ENCODE peak calls at places on chromosomes 12 and 14, in seven cellular contexts. One of them, this sample, is unnamed.

GRCh38 chr14:97924922-97925613 is 1127.9 kb downstream of the VRK1 start:
- DNase-seq in astrocyte: no peak
- DNase-seq in BJ: no peak
- DNase-seq in IMR-90: no peak
- DNase-seq in AG09309: no peak
- DNase-seq in A673: no peak
- DNase-seq in lower lobe of right lung: no peak
- DNase-seq in this sample: no peak

GRCh38 chr12:102522768-102523167 is 42.4 kb upstream of the IGF1 start:
- DNase-seq in astrocyte: no peak
- DNase-seq in BJ: no peak
- DNase-seq in IMR-90: no peak
- DNase-seq in AG09309: no peak
- DNase-seq in A673: no peak
- DNase-seq in lower lobe of right lung: no peak
- DNase-seq in this sample: no peak

GRCh38 chr14:36214476-36215216 is 38.1 kb upstream of the PTCSC3 start:
- DNase-seq in astrocyte: peak
- DNase-seq in BJ: no peak
- DNase-seq in IMR-90: no peak
- DNase-seq in AG09309: no peak
- DNase-seq in A673: no peak
- DNase-seq in lower lobe of right lung: no peak
- DNase-seq in this sample: no peak

GRCh38 chr14:84250863-84251262 is 1279.1 kb upstream of the FLRT2 start:
- DNase-seq in astrocyte: no peak
- DNase-seq in BJ: no peak
- DNase-seq in IMR-90: no peak
- DNase-seq in AG09309: no peak
- DNase-seq in A673: peak
- DNase-seq in lower lobe of right lung: no peak
- DNase-seq in this sample: no peak

GRCh38 chr12:56699020-56699661 is 11.1 kb upstream of the PTGES3 start:
- DNase-seq in astrocyte: no peak
- DNase-seq in BJ: no peak
- DNase-seq in IMR-90: no peak
- DNase-seq in AG09309: no peak
- DNase-seq in A673: no peak
- DNase-seq in lower lobe of right lung: no peak
- DNase-seq in this sample: no peak

GRCh38 chr14:105866841-105867321 is 340.5 kb downstream of the TMEM121 start:
- DNase-seq in astrocyte: no peak
- DNase-seq in BJ: no peak
- DNase-seq in IMR-90: no peak
- DNase-seq in AG09309: no peak
- DNase-seq in A673: no peak
- DNase-seq in lower lobe of right lung: no peak
- DNase-seq in this sample: no peak

GRCh38 chr12:104722541-104723534 is 235.3 kb downstream of the SLC41A2 start:
- DNase-seq in astrocyte: no peak
- DNase-seq in BJ: no peak
- DNase-seq in IMR-90: no peak
- DNase-seq in AG09309: no peak
- DNase-seq in A673: no peak
- DNase-seq in lower lobe of right lung: no peak
- DNase-seq in this sample: no peak

GRCh38 chr14:52071675-52072074 is 2.8 kb upstream of the NID2 start:
- DNase-seq in astrocyte: peak
- DNase-seq in BJ: no peak
- DNase-seq in IMR-90: peak
- DNase-seq in AG09309: no peak
- DNase-seq in A673: peak
- DNase-seq in lower lobe of right lung: no peak
- DNase-seq in this sample: no peak

GRCh38 chr12:114399664-114400211 is 6.2 kb downstream of the TBX5 start:
- DNase-seq in astrocyte: no peak
- DNase-seq in BJ: peak
- DNase-seq in IMR-90: peak
- DNase-seq in AG09309: no peak
- DNase-seq in A673: no peak
- DNase-seq in lower lobe of right lung: no peak
- DNase-seq in this sample: no peak

GRCh38 chr14:79111963-79112362 is 941.8 kb downstream of the NRXN3 start:
- DNase-seq in astrocyte: peak
- DNase-seq in BJ: no peak
- DNase-seq in IMR-90: peak
- DNase-seq in AG09309: no peak
- DNase-seq in A673: no peak
- DNase-seq in lower lobe of right lung: no peak
- DNase-seq in this sample: no peak

GRCh38 chr12:113333111-113333750 is 1.7 kb downstream of the SLC8B1 start:
- DNase-seq in astrocyte: no peak
- DNase-seq in BJ: no peak
- DNase-seq in IMR-90: no peak
- DNase-seq in AG09309: no peak
- DNase-seq in A673: no peak
- DNase-seq in lower lobe of right lung: no peak
- DNase-seq in this sample: no peak

GRCh38 chr14:100108042-100108825 is 43.0 kb downstream of the EVL start:
- DNase-seq in astrocyte: peak
- DNase-seq in BJ: no peak
- DNase-seq in IMR-90: peak
- DNase-seq in AG09309: no peak
- DNase-seq in A673: peak
- DNase-seq in lower lobe of right lung: peak
- DNase-seq in this sample: no peak

GRCh38 chr14:22084393-22085281 is 411.0 kb upstream of the OR4E1 start:
- DNase-seq in astrocyte: peak
- DNase-seq in BJ: no peak
- DNase-seq in IMR-90: peak
- DNase-seq in AG09309: peak
- DNase-seq in A673: peak
- DNase-seq in lower lobe of right lung: no peak
- DNase-seq in this sample: no peak

GRCh38 chr14:60058087-60058486 is 33.6 kb upstream of the PCNX4 start:
- DNase-seq in astrocyte: no peak
- DNase-seq in BJ: no peak
- DNase-seq in IMR-90: no peak
- DNase-seq in AG09309: no peak
- DNase-seq in A673: no peak
- DNase-seq in lower lobe of right lung: no peak
- DNase-seq in this sample: no peak

GRCh38 chr14:31787377-31787776 is 226.2 kb downstream of the NUBPL start:
- DNase-seq in astrocyte: no peak
- DNase-seq in BJ: no peak
- DNase-seq in IMR-90: peak
- DNase-seq in AG09309: no peak
- DNase-seq in A673: peak
- DNase-seq in lower lobe of right lung: no peak
- DNase-seq in this sample: no peak

GRCh38 chr14:95496690-95497241 is 19.7 kb downstream of the SYNE3 start:
- DNase-seq in astrocyte: peak
- DNase-seq in BJ: no peak
- DNase-seq in IMR-90: peak
- DNase-seq in AG09309: no peak
- DNase-seq in A673: no peak
- DNase-seq in lower lobe of right lung: no peak
- DNase-seq in this sample: no peak

GRCh38 chr14:29518335-29518734 is 409.3 kb downstream of the PRKD1 start:
- DNase-seq in astrocyte: peak
- DNase-seq in BJ: no peak
- DNase-seq in IMR-90: peak
- DNase-seq in AG09309: no peak
- DNase-seq in A673: peak
- DNase-seq in lower lobe of right lung: no peak
- DNase-seq in this sample: no peak

GRCh38 chr12:117439531-117440001 is 78.1 kb upstream of the NOS1 start:
- DNase-seq in astrocyte: no peak
- DNase-seq in BJ: no peak
- DNase-seq in IMR-90: no peak
- DNase-seq in AG09309: no peak
- DNase-seq in A673: no peak
- DNase-seq in lower lobe of right lung: no peak
- DNase-seq in this sample: no peak

GRCh38 chr12:63317880-63318279 is 166.9 kb upstream of the AVPR1A start:
- DNase-seq in astrocyte: no peak
- DNase-seq in BJ: no peak
- DNase-seq in IMR-90: no peak
- DNase-seq in AG09309: no peak
- DNase-seq in A673: no peak
- DNase-seq in lower lobe of right lung: no peak
- DNase-seq in this sample: no peak

DNA sequence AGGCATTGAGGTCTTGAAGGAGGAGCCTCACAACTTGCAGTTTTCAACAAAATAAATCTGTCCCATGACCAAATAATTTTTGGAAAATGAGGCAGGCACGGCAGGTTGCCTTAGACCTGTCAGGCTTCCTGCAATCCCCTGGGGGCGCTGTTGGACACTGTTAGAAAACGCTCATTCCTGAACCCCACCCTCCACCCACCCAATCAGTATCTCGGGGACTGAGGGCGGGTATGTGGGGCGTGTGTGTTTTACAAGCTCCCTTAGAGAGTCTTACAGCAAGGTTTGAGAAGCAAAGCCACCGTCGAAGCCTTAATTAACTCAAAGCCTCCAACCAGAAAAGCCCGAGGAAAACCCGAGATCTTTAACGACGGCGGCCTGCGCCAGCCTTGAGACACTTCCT is 122.8 kb downstream of the GLT1D1 start:
- DNase-seq in astrocyte: no peak
- DNase-seq in BJ: no peak
- DNase-seq in IMR-90: no peak
- DNase-seq in AG09309: no peak
- DNase-seq in A673: peak
- DNase-seq in lower lobe of right lung: peak
- DNase-seq in this sample: no peak
- H3K4me3 ChIP-seq in astrocyte: no peak
- H3K4me3 ChIP-seq in BJ: no peak
- H3K4me3 ChIP-seq in IMR-90: no peak
- H3K4me3 ChIP-seq in AG09309: no peak
- H3K4me3 ChIP-seq in A673: no peak
- H3K4me3 ChIP-seq in lower lobe of right lung: no peak
- H3K4me3 ChIP-seq in this sample: no peak

DNA sequence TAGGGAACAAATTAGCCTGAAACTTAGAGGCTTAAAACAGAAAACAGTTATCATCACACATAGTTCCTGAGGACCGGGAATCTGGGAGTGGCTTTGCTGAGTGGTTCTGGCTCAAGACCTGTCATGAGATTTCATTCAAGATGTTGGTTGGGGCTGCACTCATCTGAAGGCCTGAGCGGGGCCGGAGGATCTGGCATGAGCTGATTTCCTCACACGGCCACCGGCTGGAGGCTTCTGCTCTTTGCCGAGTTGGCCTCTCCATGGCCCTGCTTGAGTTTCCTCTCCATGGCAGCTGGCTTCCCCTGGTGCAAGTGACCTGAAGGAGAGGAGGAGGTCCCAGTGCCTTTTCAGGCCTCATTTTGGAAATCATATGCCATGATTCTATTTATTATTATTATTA is 128.1 kb downstream of the PAPOLA start:
- DNase-seq in astrocyte: no peak
- DNase-seq in BJ: no peak
- DNase-seq in IMR-90: no peak
- DNase-seq in AG09309: no peak
- DNase-seq in A673: no peak
- DNase-seq in lower lobe of right lung: no peak
- DNase-seq in this sample: no peak
- H3K4me3 ChIP-seq in astrocyte: no peak
- H3K4me3 ChIP-seq in BJ: no peak
- H3K4me3 ChIP-seq in IMR-90: no peak
- H3K4me3 ChIP-seq in AG09309: no peak
- H3K4me3 ChIP-seq in A673: no peak
- H3K4me3 ChIP-seq in lower lobe of right lung: no peak
- H3K4me3 ChIP-seq in this sample: no peak

GRCh38 chr12:88935856-88936255 is 355.6 kb upstream of the KITLG start:
- DNase-seq in astrocyte: peak
- DNase-seq in BJ: no peak
- DNase-seq in IMR-90: peak
- DNase-seq in AG09309: no peak
- DNase-seq in A673: no peak
- DNase-seq in lower lobe of right lung: no peak
- DNase-seq in this sample: no peak
- H3K4me3 ChIP-seq in astrocyte: no peak
- H3K4me3 ChIP-seq in BJ: no peak
- H3K4me3 ChIP-seq in IMR-90: no peak
- H3K4me3 ChIP-seq in AG09309: no peak
- H3K4me3 ChIP-seq in A673: no peak
- H3K4me3 ChIP-seq in lower lobe of right lung: no peak
- H3K4me3 ChIP-seq in this sample: no peak

DNA sequence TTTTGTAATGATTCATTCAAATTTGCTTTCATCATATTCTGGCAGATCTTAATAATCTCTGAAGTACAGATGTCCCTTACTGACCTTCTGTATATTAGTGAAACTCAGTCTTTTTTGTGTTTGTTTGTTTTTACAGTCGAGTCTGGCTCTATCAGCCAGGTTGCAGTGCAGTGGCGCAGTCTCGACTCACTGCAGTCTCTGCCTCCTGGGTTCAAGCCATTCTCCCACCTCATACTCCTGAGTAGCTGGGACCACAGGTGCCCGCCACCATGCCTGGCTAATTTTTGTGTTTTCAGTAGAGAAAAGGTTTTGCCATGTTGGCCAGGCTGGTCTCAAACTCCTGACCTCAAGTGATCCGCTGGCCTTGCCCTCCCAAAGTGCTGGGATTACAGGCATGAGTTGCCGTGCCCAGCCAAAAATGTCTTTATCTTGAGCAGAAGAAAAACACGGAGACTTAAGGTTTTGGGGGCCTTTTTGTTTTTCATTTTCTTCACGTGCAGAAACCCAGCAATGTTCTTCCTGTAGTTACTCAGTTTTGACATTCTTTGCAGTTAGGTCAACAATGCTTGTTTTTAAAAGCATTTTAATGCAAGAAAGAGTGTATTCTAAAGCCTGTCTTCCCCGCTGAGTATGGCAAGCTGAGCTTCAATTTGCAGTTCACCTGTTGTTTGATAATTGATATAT is 79.5 kb downstream of the FAR2 start:
- DNase-seq in astrocyte: no peak
- DNase-seq in BJ: no peak
- DNase-seq in IMR-90: no peak
- DNase-seq in AG09309: no peak
- DNase-seq in A673: no peak
- DNase-seq in lower lobe of right lung: no peak
- DNase-seq in this sample: no peak
- H3K4me3 ChIP-seq in astrocyte: no peak
- H3K4me3 ChIP-seq in BJ: no peak
- H3K4me3 ChIP-seq in IMR-90: no peak
- H3K4me3 ChIP-seq in AG09309: no peak
- H3K4me3 ChIP-seq in A673: no peak
- H3K4me3 ChIP-seq in lower lobe of right lung: no peak
- H3K4me3 ChIP-seq in this sample: no peak

GRCh38 chr14:101593411-101594181 is 32.3 kb downstream of the DIO3 start:
- DNase-seq in astrocyte: no peak
- DNase-seq in BJ: no peak
- DNase-seq in IMR-90: no peak
- DNase-seq in AG09309: no peak
- DNase-seq in A673: no peak
- DNase-seq in lower lobe of right lung: no peak
- DNase-seq in this sample: no peak
- H3K4me3 ChIP-seq in astrocyte: no peak
- H3K4me3 ChIP-seq in BJ: no peak
- H3K4me3 ChIP-seq in IMR-90: no peak
- H3K4me3 ChIP-seq in AG09309: no peak
- H3K4me3 ChIP-seq in A673: no peak
- H3K4me3 ChIP-seq in lower lobe of right lung: no peak
- H3K4me3 ChIP-seq in this sample: no peak

GRCh38 chr12:96985515-96986362 is 78.7 kb downstream of the NEDD1 start:
- DNase-seq in astrocyte: no peak
- DNase-seq in BJ: no peak
- DNase-seq in IMR-90: no peak
- DNase-seq in AG09309: no peak
- DNase-seq in A673: peak
- DNase-seq in lower lobe of right lung: peak
- DNase-seq in this sample: no peak
- H3K4me3 ChIP-seq in astrocyte: peak
- H3K4me3 ChIP-seq in BJ: peak
- H3K4me3 ChIP-seq in IMR-90: peak
- H3K4me3 ChIP-seq in AG09309: peak
- H3K4me3 ChIP-seq in A673: peak
- H3K4me3 ChIP-seq in lower lobe of right lung: peak
- H3K4me3 ChIP-seq in this sample: peak

This sample was measured in skeletal muscle cell.